ENCODE peak calls at places on chromosomes 6 and 20, in ten cellular contexts. B, U, L, G, N, F, T, Q, W and X are unnamed samples.

GRCh38 chr6:40347571-40348011 is 239.6 kb downstream of the LRFN2 start:
- DNase-seq in B (no peak), U (no peak), L (no peak), G (no peak), N (peak), F (no peak), T (no peak), Q (no peak), W (no peak), X (no peak)

GRCh38 chr6:168274046-168274952 is 45.3 kb downstream of the DACT2 start:
- DNase-seq in B (no peak), U (no peak), L (no peak), G (no peak), N (no peak), F (no peak), T (no peak), Q (no peak), W (peak), X (no peak)

GRCh38 chr20:6644818-6645620 is 122.5 kb upstream of the BMP2 start:
- DNase-seq in B (no peak), U (no peak), L (no peak), G (no peak), N (no peak), F (no peak), T (no peak), Q (no peak), W (no peak), X (no peak)

GRCh38 chr20:45354423-45355208 is 6.4 kb upstream of the SDC4 start:
- DNase-seq in B (no peak), U (no peak), L (no peak), G (peak), N (no peak), F (no peak), T (peak), Q (peak), W (no peak), X (peak)

GRCh38 chr20:24487240-24487639 is 17.8 kb downstream of the SYNDIG1 start:
- DNase-seq in B (no peak), U (no peak), L (no peak), G (no peak), N (no peak), F (no peak), T (no peak), Q (no peak), W (no peak), X (no peak)

GRCh38 chr20:36305602-36306556 is at the start of gene DLGAP4:
- DNase-seq in B (no peak), U (no peak), L (no peak), G (no peak), N (peak), F (no peak), T (no peak), Q (no peak), W (peak), X (no peak)

GRCh38 chr6:136312975-136313374 is 23.3 kb upstream of the BCLAF1 start:
- DNase-seq in B (no peak), U (no peak), L (no peak), G (no peak), N (no peak), F (peak), T (no peak), Q (no peak), W (no peak), X (no peak)

GRCh38 chr20:24842591-24843442 is 106.3 kb upstream of the CST7 start:
- DNase-seq in B (no peak), U (peak), L (no peak), G (no peak), N (no peak), F (no peak), T (no peak), Q (no peak), W (no peak), X (no peak)

GRCh38 chr6:34602318-34603111 is 46.4 kb upstream of the SPDEF start:
- DNase-seq in B (no peak), U (no peak), L (no peak), G (no peak), N (no peak), F (peak), T (peak), Q (no peak), W (no peak), X (no peak)

GRCh38 chr20:25083773-25084615 is 2.1 kb upstream of the VSX1 start:
- DNase-seq in B (peak), U (no peak), L (no peak), G (no peak), N (peak), F (no peak), T (no peak), Q (no peak), W (peak), X (no peak)

GRCh38 chr6:34331361-34332050 is 61.0 kb downstream of the NUDT3 start:
- DNase-seq in B (no peak), U (no peak), L (no peak), G (peak), N (no peak), F (no peak), T (no peak), Q (no peak), W (no peak), X (no peak)

GRCh38 chr20:1907586-1907985 is 12.4 kb downstream of the SIRPA start:
- DNase-seq in B (no peak), U (no peak), L (no peak), G (peak), N (no peak), F (no peak), T (peak), Q (peak), W (no peak), X (no peak)

GRCh38 chr6:41097467-41098090 is 24.8 kb downstream of the NFYA start:
- DNase-seq in B (no peak), U (no peak), L (no peak), G (peak), N (no peak), F (no peak), T (peak), Q (peak), W (no peak), X (peak)

DNA sequence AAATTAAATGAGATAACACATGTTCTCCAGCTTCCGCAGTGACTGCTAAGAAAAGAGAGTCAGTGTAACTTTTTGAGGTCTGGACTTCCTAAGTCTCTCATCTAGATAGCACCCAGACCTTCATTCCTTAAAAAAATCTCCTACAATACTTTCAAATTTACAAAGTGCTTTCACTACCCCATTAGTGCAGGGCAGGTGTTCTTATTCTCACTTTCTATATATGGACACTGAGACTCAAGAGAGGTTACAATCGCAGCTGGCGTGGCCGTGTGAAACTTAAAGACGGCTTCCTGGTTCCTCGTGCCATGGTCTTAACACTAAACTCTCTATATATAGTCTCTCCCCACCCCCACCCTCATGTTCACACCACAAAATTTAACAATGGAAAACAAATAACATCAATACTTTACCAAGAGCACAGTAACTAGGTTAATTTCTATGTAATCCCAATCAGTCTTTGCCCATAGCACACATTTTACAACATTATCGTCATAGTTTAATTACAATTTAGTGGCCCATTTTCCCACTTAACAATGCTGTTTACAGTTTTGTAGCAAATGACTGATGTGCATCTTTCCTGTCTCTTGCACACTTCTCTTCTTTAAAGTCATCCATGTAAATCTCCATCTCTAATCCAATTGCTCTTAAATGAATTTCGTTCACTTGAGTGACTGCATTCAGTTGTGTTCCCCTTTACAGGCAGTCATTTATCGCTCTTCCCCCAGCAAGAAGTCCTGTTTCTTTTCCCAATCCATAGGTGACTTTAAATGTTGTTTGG is 78.8 kb upstream of the ARID1B start:
- DNase-seq in B (no peak), U (peak), L (no peak), G (no peak), N (no peak), F (no peak), T (no peak), Q (no peak), W (no peak), X (no peak)
- H3K4me3 ChIP-seq in B (no peak), U (peak), L (no peak), G (no peak), N (no peak), F (no peak), T (no peak), Q (no peak), W (no peak), X (no peak)

GRCh38 chr20:22690000-22690399 is 105.6 kb upstream of the FOXA2 start:
- DNase-seq in B (no peak), U (no peak), L (no peak), G (no peak), N (no peak), F (no peak), T (no peak), Q (no peak), W (no peak), X (no peak)
- H3K4me3 ChIP-seq in B (no peak), U (no peak), L (no peak), G (no peak), N (no peak), F (no peak), T (no peak), Q (no peak), W (no peak), X (no peak)

GRCh38 chr6:47146426-47147174 is 104.5 kb upstream of the ADGRF1 start:
- DNase-seq in B (no peak), U (no peak), L (no peak), G (peak), N (no peak), F (peak), T (peak), Q (peak), W (no peak), X (no peak)
- H3K4me3 ChIP-seq in B (no peak), U (no peak), L (no peak), G (no peak), N (no peak), F (no peak), T (no peak), Q (no peak), W (no peak), X (no peak)

GRCh38 chr20:63009988-63010769 is 3.4 kb upstream of the BHLHE23 start:
- DNase-seq in B (peak), U (peak), L (no peak), G (no peak), N (no peak), F (no peak), T (no peak), Q (peak), W (peak), X (no peak)

GRCh38 chr20:63007722-63008488 is 1.1 kb upstream of the BHLHE23 start:
- DNase-seq in B (peak), U (no peak), L (peak), G (no peak), N (no peak), F (no peak), T (no peak), Q (no peak), W (no peak), X (no peak)

GRCh38 chr20:63007472-63007721 is 633 bp upstream of the BHLHE23 start:
- DNase-seq in B (no peak), U (no peak), L (no peak), G (no peak), N (no peak), F (no peak), T (no peak), Q (no peak), W (no peak), X (no peak)

GRCh38 chr20:63009044-63009961 is 2.5 kb upstream of the BHLHE23 start:
- DNase-seq in B (peak), U (peak), L (peak), G (peak), N (peak), F (peak), T (peak), Q (peak), W (peak), X (peak)

DNA sequence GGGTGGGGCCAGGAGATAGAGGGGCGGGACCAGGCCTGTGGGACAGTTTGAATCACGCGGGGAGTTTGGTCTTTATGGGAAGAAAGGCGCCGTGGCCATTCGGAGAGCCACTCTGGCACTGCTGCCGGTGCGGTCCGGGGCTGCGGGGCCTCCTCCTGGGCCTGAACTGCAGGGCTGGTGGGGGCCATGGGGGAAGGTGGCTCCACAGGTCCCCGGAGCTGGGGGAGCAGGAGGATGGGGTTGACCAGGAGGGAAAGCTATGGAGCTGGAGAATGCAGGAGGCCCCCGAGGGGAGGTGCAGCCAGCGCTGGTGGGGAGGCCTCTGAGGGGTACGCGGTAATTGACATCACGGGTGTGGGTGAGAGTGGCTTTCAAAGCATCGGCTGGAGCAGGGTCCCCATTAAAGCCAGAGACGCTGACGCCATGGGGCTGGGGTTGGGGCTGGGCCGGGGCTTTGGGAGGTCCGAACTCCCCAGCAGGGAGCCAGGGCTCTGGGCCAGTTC is 1.8 kb upstream of the BHLHE23 start:
- DNase-seq in B (no peak), U (no peak), L (no peak), G (no peak), N (no peak), F (no peak), T (no peak), Q (no peak), W (no peak), X (no peak)
- H3K4me3 ChIP-seq in B (no peak), U (peak), L (no peak), G (no peak), N (no peak), F (no peak), T (no peak), Q (no peak), W (no peak), X (no peak)

DNA sequence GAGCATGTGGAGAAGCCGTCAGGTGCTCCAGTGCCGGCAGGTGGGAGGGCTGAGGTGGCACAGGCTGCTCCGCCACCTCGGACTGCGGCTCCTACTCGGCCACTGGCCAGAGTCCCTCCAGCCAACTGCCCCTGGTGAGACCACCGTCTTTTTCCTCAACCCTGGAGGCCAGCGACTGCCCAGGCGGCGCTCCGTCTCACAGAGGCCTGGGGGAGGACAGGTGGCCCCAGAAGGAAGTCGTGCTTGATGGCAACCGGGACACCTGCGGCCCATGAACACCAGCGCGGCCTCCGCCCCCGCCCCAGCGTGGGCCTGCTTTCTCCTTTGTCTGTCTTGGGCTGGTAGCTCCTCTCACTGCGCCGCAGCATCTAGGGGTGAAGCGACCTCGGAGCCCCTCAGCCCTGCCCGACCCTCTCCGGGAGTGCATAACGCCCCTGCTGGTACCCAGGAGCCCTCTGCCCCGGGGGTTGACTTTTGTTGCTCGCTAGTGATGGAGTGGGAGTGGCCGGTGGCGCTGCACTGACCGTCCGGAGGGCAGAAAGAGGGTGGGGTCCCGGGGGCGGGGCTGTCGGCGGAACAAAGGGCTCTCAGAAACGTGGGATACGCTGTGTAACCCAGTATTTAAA is 706 bp upstream of the TUBB2B start:
- DNase-seq in B (no peak), U (peak), L (no peak), G (no peak), N (no peak), F (no peak), T (no peak), Q (no peak), W (no peak), X (no peak)
- H3K4me3 ChIP-seq in B (no peak), U (peak), L (peak), G (no peak), N (no peak), F (no peak), T (peak), Q (no peak), W (peak), X (peak)

DNA sequence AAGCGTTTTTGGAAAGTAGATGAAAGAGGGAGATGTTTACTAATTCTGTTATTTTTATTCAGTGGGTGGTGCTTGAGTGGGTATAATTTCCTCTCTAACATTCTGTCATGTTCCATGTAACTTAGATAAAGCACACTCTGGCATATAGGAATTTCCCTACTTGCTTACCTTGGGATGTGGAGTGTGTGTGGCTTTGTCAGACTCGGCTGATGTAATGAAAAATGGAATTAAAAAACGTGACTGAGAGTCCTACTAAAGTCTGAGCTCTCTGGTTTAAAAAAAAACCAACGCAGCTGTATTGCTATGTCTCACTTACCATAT is 98.3 kb downstream of the JARID2 start:
- DNase-seq in B (no peak), U (no peak), L (no peak), G (no peak), N (no peak), F (no peak), T (no peak), Q (no peak), W (no peak), X (no peak)
- H3K4me3 ChIP-seq in B (no peak), U (no peak), L (no peak), G (no peak), N (no peak), F (no peak), T (no peak), Q (no peak), W (no peak), X (no peak)

GRCh38 chr6:93344436-93344835 is 74.9 kb downstream of the EPHA7 start:
- DNase-seq in B (no peak), U (no peak), L (no peak), G (no peak), N (no peak), F (no peak), T (no peak), Q (no peak), W (no peak), X (no peak)
- H3K4me3 ChIP-seq in B (no peak), U (no peak), L (no peak), G (no peak), N (no peak), F (no peak), T (no peak), Q (no peak), W (no peak), X (no peak)

DNA sequence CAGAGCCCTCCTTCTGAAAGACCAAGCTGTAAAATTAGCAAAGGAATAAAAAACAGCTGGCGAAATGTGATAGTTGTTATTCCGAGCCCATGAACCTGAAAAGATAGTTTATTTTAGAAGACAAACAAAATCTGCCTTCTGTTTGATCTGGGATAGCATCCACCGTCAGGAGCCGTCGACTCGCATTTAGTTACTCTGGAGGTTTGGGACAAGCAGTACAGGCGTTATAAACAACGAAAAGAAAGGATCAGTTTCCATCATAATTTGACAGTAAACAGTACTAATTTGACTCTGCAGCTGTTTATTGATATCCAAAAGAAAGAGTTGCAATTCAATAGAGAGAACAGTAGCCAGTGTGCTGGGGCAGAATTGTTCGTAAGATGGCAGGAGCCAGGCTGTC is 161.3 kb downstream of the CLIC5 start:
- DNase-seq in B (no peak), U (no peak), L (no peak), G (no peak), N (no peak), F (no peak), T (no peak), Q (no peak), W (no peak), X (no peak)
- H3K4me3 ChIP-seq in B (no peak), U (no peak), L (no peak), G (no peak), N (no peak), F (no peak), T (no peak), Q (no peak), W (no peak), X (no peak)

DNA sequence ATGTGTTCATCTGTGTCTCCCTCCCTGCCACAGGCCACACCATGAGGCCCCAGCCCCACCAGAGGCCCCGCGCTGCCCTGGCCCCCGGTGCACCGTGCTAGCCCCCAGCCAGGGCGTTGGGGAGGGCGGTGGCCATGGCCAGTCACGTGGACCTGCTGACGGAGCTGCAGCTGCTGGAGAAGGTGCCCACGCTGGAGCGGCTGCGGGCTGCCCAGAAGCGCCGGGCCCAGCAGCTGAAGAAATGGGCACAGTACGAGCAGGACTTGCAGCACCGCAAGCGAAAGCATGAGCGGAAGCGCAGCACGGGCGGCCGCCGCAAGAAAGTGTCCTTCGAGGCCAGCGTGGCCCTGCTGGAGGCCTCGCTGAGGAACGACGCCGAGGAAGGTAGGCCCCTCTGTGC is 30.3 kb downstream of the PPP1R16B start:
- DNase-seq in B (no peak), U (no peak), L (no peak), G (no peak), N (no peak), F (no peak), T (no peak), Q (no peak), W (no peak), X (no peak)
- H3K4me3 ChIP-seq in B (no peak), U (no peak), L (no peak), G (no peak), N (no peak), F (no peak), T (no peak), Q (no peak), W (no peak), X (no peak)

GRCh38 chr6:28443112-28443773 is at the start of gene ZSCAN23:
- DNase-seq in B (peak), U (peak), L (peak), G (peak), N (peak), F (peak), T (peak), Q (peak), W (peak), X (peak)

GRCh38 chr6:28449056-28449455 is 5.8 kb upstream of the ZSCAN23 start:
- DNase-seq in B (no peak), U (no peak), L (no peak), G (no peak), N (no peak), F (no peak), T (no peak), Q (no peak), W (no peak), X (no peak)

GRCh38 chr6:28446818-28447511 is 3.7 kb upstream of the ZSCAN23 start:
- DNase-seq in B (peak), U (peak), L (no peak), G (peak), N (no peak), F (no peak), T (peak), Q (peak), W (no peak), X (no peak)
- H3K4me3 ChIP-seq in B (no peak), U (peak), L (peak), G (peak), N (peak), F (peak), T (peak), Q (peak), W (no peak), X (peak)